ENCODE peak calls at places on chromosome 18, in four cellular contexts. Q is K562, Z is H1, X is HepG2. A is an unnamed sample.

GRCh38 chr18:74632088-74632679 is 34.5 kb downstream of the ZNF407 start:
- DNase-seq in X (no peak), Q (no peak), Z (no peak), A (no peak)

GRCh38 chr18:79400591-79401381 is 5.1 kb downstream of the NFATC1 start:
- DNase-seq in Q (peak), Z (no peak), X (no peak), A (peak)

GRCh38 chr18:72013512-72013911 is 530.6 kb downstream of the CBLN2 start:
- DNase-seq in Q (no peak), Z (no peak), X (no peak), A (no peak)

GRCh38 chr18:79353238-79353637 is 42.5 kb upstream of the NFATC1 start:
- DNase-seq in Q (no peak), Z (peak), X (peak), A (no peak)

GRCh38 chr18:75500510-75500909 is 73.0 kb upstream of the SMIM21 start:
- DNase-seq in Q (no peak), Z (no peak), X (no peak), A (no peak)

GRCh38 chr18:40048886-40049650 is 1906.0 kb upstream of the PIK3C3 start:
- DNase-seq in Q (no peak), Z (no peak), X (no peak), A (no peak)

GRCh38 chr18:28961669-28962228 is 784.8 kb upstream of the CDH2 start:
- DNase-seq in Z (peak), X (peak), Q (no peak), A (no peak)

GRCh38 chr18:3012306-3012919 is 531 bp downstream of the LPIN2 start:
- DNase-seq in Q (peak), Z (peak), X (no peak), A (no peak)

GRCh38 chr18:49857708-49858107 is 44.4 kb upstream of the ACAA2 start:
- DNase-seq in Q (no peak), X (no peak), Z (no peak), A (no peak)

GRCh38 chr18:46660955-46661749 is 4.1 kb upstream of the LOXHD1 start:
- DNase-seq in Z (peak), X (peak), Q (no peak), A (no peak)

GRCh38 chr18:79912994-79913831 is 38.2 kb downstream of the SLC66A2 start:
- DNase-seq in X (no peak), Q (no peak), Z (peak), A (no peak)

GRCh38 chr18:57269756-57270534 is 82.4 kb upstream of the ST8SIA3 start:
- DNase-seq in Q (no peak), Z (no peak), X (no peak), A (no peak)

GRCh38 chr18:67199993-67200617 is 316.4 kb downstream of the DSEL start:
- DNase-seq in Z (no peak), X (peak), Q (no peak), A (peak)

GRCh38 chr18:12840382-12840781 is 43.7 kb downstream of the PTPN2 start:
- DNase-seq in Q (no peak), Z (no peak), X (no peak), A (no peak)

GRCh38 chr18:70181015-70181414 is 24.5 kb downstream of the RTTN start:
- DNase-seq in Q (no peak), Z (no peak), X (peak), A (no peak)

GRCh38 chr18:26547302-26548143 is 830 bp downstream of the KCTD1 start:
- DNase-seq in Q (no peak), X (no peak), Z (peak), A (no peak)

GRCh38 chr18:79787527-79788095 is 10.1 kb upstream of the KCNG2 start:
- DNase-seq in X (no peak), Q (no peak), Z (no peak), A (no peak)

GRCh38 chr18:45657357-45658335 is 42.4 kb downstream of the SLC14A2 start:
- DNase-seq in Z (no peak), X (no peak), Q (no peak), A (no peak)

GRCh38 chr18:22250591-22250996 is 81.2 kb downstream of the GATA6 start:
- DNase-seq in X (no peak), Z (no peak), Q (no peak), A (no peak)

GRCh38 chr18:29712785-29713184 is 1329.8 kb downstream of the DSC3 start:
- DNase-seq in X (no peak), Z (no peak), Q (no peak), A (no peak)

GRCh38 chr18:79962835-79963657 is 1.4 kb upstream of the HSBP1L1 start:
- DNase-seq in Z (no peak), X (no peak), Q (no peak), A (peak)

GRCh38 chr18:35049111-35050003 is 8.1 kb downstream of the MAPRE2 start:
- DNase-seq in Q (no peak), X (no peak), Z (no peak), A (no peak)

GRCh38 chr18:11955299-11956029 is 25.8 kb upstream of the IMPA2 start:
- DNase-seq in Z (no peak), X (peak), Q (peak), A (no peak)

GRCh38 chr18:44887227-44887631 is 206.5 kb downstream of the SETBP1 start:
- DNase-seq in Q (no peak), X (no peak), Z (no peak), A (peak)

GRCh38 chr18:11149441-11150270 is at the start of gene PIEZO2:
- DNase-seq in Z (peak), X (peak), Q (peak), A (peak)

GRCh38 chr18:9742588-9743131 is 34.6 kb downstream of the RAB31 start:
- DNase-seq in Q (no peak), X (no peak), Z (no peak), A (no peak)

GRCh38 chr18:14053661-14054060 is 78.6 kb downstream of the ZNF519 start:
- DNase-seq in Q (no peak), Z (no peak), X (no peak), A (no peak)

GRCh38 chr18:9841752-9842151 is 44.0 kb upstream of the TXNDC2 start:
- DNase-seq in Z (no peak), X (no peak), Q (no peak), A (no peak)

GRCh38 chr18:5909130-5909529 is 13.8 kb upstream of the TMEM200C start:
- DNase-seq in Z (no peak), Q (no peak), X (no peak), A (no peak)

GRCh38 chr18:8212893-8213805 is 396.1 kb upstream of the RAB12 start:
- DNase-seq in Z (no peak), Q (no peak), X (no peak), A (no peak)

DNA sequence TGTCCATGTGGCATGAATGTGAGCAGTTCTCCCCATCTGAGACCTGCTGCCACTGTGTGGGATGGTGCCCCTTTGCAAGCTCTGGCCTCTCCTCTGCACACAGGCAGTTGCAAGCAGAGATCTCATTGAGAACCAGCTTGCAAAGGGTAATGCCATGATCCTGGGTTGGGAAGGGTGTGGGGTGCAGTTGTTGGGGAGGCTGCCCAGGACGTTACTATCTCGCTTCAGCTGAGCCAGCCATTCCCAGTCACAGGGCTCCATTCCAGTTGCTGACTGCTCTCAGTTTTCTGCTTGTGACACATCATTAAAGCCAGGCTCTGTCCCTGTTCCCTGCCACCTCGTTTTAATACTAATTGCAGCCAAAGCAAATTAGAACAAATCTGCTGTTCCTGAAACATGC is 62.4 kb upstream of the SMAD2 start:
- DNase-seq in Z (no peak), X (no peak), Q (no peak), A (no peak)
- TF ChIP-seq CBX5 in Z (no peak), X (no peak), Q (no peak), A (no peak)

GRCh38 chr18:4751523-4751922 is 296.4 kb upstream of the DLGAP1 start:
- DNase-seq in X (no peak), Q (no peak), Z (no peak), A (no peak)

GRCh38 chr18:4750392-4751346 is 295.6 kb upstream of the DLGAP1 start:
- DNase-seq in Q (no peak), Z (no peak), X (no peak), A (no peak)

GRCh38 chr18:4748975-4749374 is 293.9 kb upstream of the DLGAP1 start:
- DNase-seq in Q (no peak), X (no peak), Z (no peak), A (no peak)
- TF ChIP-seq CBX5 in Q (no peak), X (no peak), Z (no peak), A (no peak)

GRCh38 chr18:37958499-37958898 is 392.9 kb upstream of the CELF4 start:
- DNase-seq in Q (no peak), X (no peak), Z (no peak), A (no peak)

GRCh38 chr18:37965572-37965970 is 400.0 kb upstream of the CELF4 start:
- DNase-seq in Q (no peak), X (no peak), Z (no peak), A (no peak)

GRCh38 chr18:37964885-37965571 is 399.4 kb upstream of the CELF4 start:
- DNase-seq in Z (no peak), X (no peak), Q (no peak), A (no peak)

GRCh38 chr18:37963837-37964236 is 398.2 kb upstream of the CELF4 start:
- DNase-seq in Q (no peak), Z (no peak), X (no peak), A (no peak)

GRCh38 chr18:37962316-37962966 is 396.8 kb upstream of the CELF4 start:
- DNase-seq in X (no peak), Z (no peak), Q (no peak), A (no peak)
- TF ChIP-seq CBX5 in X (no peak), Z (no peak), Q (no peak), A (no peak)

DNA sequence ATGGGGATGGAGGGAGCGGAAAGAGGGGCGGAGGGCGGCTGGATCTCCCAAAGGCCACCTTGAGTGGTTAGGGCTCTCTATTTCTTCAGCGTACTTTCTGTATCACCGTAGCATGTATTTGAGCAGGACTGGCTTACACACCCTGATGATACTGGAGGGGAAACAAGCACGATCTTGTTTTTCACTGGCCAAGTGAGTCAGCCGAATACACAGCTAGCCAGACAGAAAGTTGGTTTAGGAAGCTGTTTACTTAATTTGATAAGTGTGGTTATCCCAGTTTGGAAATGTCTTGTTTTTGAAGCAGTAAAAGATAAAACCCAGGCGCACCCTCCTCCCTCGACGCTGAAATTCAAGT is 547 bp downstream of the RIOK3 start:
- DNase-seq in Z (no peak), Q (no peak), X (peak), A (no peak)
- TF ChIP-seq CBX5 in Z (no peak), Q (no peak), X (no peak), A (no peak)

GRCh38 chr18:48826271-48826670 is 124.5 kb downstream of the SMAD7 start:
- DNase-seq in X (no peak), Z (peak), Q (no peak), A (no peak)

GRCh38 chr18:48828201-48828580 is 122.6 kb downstream of the SMAD7 start:
- DNase-seq in Z (no peak), Q (no peak), X (no peak), A (no peak)

GRCh38 chr18:48827321-48828200 is 123.2 kb downstream of the SMAD7 start:
- DNase-seq in Z (peak), X (no peak), Q (no peak), A (no peak)

GRCh38 chr18:48825101-48825745 is 125.5 kb downstream of the SMAD7 start:
- DNase-seq in Q (no peak), Z (peak), X (no peak), A (no peak)

DNA sequence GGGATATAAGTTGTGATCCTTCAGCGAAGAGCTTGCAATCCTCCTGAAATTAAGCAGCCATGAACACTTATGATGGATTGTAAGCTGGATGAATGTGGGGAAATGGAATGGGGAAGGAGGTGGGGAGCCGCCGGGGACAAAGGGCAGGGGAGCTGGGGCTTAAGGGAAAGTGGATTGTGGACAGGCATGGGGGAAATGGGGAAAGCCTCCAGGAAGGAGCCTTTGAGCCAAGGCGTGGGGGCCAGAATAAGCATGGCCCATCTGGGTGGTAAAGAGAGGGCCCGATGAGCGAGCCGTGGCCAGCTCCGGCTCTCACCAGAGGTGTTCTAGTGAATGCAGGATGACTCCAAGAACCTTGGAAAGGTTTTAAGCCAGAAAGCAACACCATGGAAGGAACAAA is 124.0 kb downstream of the SMAD7 start:
- DNase-seq in X (no peak), Z (no peak), Q (no peak), A (no peak)
- TF ChIP-seq CBX5 in X (no peak), Z (no peak), Q (no peak), A (no peak)

DNA sequence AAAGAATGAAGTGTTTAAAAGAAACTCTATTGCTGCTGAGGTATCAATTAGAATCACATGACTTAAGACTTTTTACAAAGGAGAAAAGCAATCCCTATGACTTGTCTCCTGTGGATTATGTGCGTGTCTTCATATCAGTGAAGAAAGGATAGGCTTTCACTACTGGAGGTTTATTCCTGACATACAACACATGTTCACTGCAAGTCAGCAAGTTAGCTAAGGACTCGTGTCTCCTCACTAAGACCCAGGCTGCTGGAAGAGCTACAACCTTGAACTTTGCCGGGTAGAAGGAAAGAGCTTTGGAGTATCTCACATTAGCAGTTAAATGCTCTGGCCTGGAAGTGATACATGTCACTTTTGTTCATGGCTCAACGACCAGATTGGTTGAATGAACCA is 215.4 kb downstream of the RNF152 start:
- DNase-seq in Z (no peak), Q (no peak), X (no peak), A (no peak)
- TF ChIP-seq CBX5 in Z (no peak), Q (no peak), X (no peak), A (no peak)